ENCODE peak calls at places on chromosomes 3 and 15, in six cellular contexts. Q, L, R, T, E and F are unnamed samples.

GRCh38 chr3:134339331-134339730 is 34.9 kb downstream of the AMOTL2 start:
- DNase-seq in Q (no peak), L (no peak), R (no peak), T (no peak), E (no peak), F (no peak)

GRCh38 chr3:161851941-161852566 is 355.4 kb downstream of the OTOL1 start:
- DNase-seq in Q (peak), L (peak), R (peak), T (peak), E (peak), F (peak)

GRCh38 chr3:65368866-65369265 is 669.9 kb downstream of the MAGI1 start:
- DNase-seq in Q (no peak), L (no peak), R (no peak), T (no peak), E (no peak), F (no peak)

GRCh38 chr3:87855626-87856025 is 203.2 kb downstream of the CGGBP1 start:
- DNase-seq in Q (no peak), L (no peak), R (no peak), T (no peak), E (no peak), F (peak)

GRCh38 chr3:67884345-67884744 is 229.9 kb upstream of the SUCLG2 start:
- DNase-seq in Q (no peak), L (no peak), R (no peak), T (no peak), E (no peak), F (no peak)

GRCh38 chr3:53744351-53744750 is 101.9 kb downstream of the CHDH start:
- DNase-seq in Q (no peak), L (no peak), R (peak), T (no peak), E (no peak), F (no peak)

GRCh38 chr15:66130496-66131014 is 123.0 kb downstream of the MEGF11 start:
- DNase-seq in Q (no peak), L (no peak), R (no peak), T (no peak), E (no peak), F (no peak)

GRCh38 chr3:13280856-13281656 is 139.1 kb downstream of the NUP210 start:
- DNase-seq in Q (no peak), L (no peak), R (no peak), T (no peak), E (no peak), F (no peak)

GRCh38 chr3:8660271-8660731 is 15.7 kb upstream of the SSUH2 start:
- DNase-seq in Q (peak), L (no peak), R (no peak), T (no peak), E (no peak), F (no peak)

GRCh38 chr15:80744826-80745225 is 34.3 kb upstream of the CEMIP start:
- DNase-seq in Q (peak), L (no peak), R (no peak), T (no peak), E (no peak), F (no peak)

GRCh38 chr15:51758645-51759044 is 7.2 kb downstream of the TMOD2 start:
- DNase-seq in Q (peak), L (no peak), R (peak), T (no peak), E (no peak), F (no peak)

GRCh38 chr3:129651316-129652202 is 45.1 kb upstream of the PLXND1 start:
- DNase-seq in Q (peak), L (no peak), R (no peak), T (no peak), E (no peak), F (peak)

GRCh38 chr3:80439490-80439889 is 671.7 kb upstream of the ROBO1 start:
- DNase-seq in Q (no peak), L (no peak), R (peak), T (no peak), E (no peak), F (no peak)

GRCh38 chr3:159989973-159990846 is 1.6 kb downstream of the IL12A start:
- DNase-seq in Q (no peak), L (no peak), R (peak), T (no peak), E (no peak), F (no peak)

GRCh38 chr3:49563040-49563578 is 8.8 kb downstream of the BSN start:
- DNase-seq in Q (no peak), L (no peak), R (no peak), T (no peak), E (no peak), F (no peak)

GRCh38 chr3:11719406-11720219 is 75.9 kb upstream of the VGLL4 start:
- DNase-seq in Q (peak), L (peak), R (peak), T (no peak), E (peak), F (peak)

GRCh38 chr3:187852842-187853727 is 107.8 kb upstream of the BCL6 start:
- DNase-seq in Q (peak), L (no peak), R (no peak), T (no peak), E (no peak), F (peak)

GRCh38 chr15:85792872-85793621 is 1.7 kb downstream of the KLHL25 start:
- DNase-seq in Q (no peak), L (no peak), R (no peak), T (no peak), E (no peak), F (no peak)

GRCh38 chr3:9247361-9248231 is 1.9 kb downstream of the SRGAP3 start:
- DNase-seq in Q (no peak), L (no peak), R (no peak), T (no peak), E (no peak), F (no peak)

GRCh38 chr3:128205616-128206015 is 52.3 kb downstream of the EEFSEC start:
- DNase-seq in Q (no peak), L (no peak), R (peak), T (no peak), E (no peak), F (no peak)

GRCh38 chr15:27538325-27538724 is 560.8 kb downstream of the OCA2 start:
- DNase-seq in Q (no peak), L (no peak), R (no peak), T (no peak), E (no peak), F (no peak)

GRCh38 chr3:188007897-188008296 is 146.1 kb upstream of the LPP start:
- DNase-seq in Q (no peak), L (no peak), R (no peak), T (no peak), E (no peak), F (no peak)

GRCh38 chr3:133542871-133543270 is 30.6 kb upstream of the CDV3 start:
- DNase-seq in Q (no peak), L (no peak), R (no peak), T (no peak), E (no peak), F (no peak)

GRCh38 chr3:6125520-6125919 is 735.4 kb upstream of the GRM7 start:
- DNase-seq in Q (no peak), L (no peak), R (no peak), T (no peak), E (no peak), F (no peak)
- TF ChIP-seq SMC3 in Q (no peak), L (no peak), R (no peak), T (no peak), E (no peak), F (no peak)

DNA sequence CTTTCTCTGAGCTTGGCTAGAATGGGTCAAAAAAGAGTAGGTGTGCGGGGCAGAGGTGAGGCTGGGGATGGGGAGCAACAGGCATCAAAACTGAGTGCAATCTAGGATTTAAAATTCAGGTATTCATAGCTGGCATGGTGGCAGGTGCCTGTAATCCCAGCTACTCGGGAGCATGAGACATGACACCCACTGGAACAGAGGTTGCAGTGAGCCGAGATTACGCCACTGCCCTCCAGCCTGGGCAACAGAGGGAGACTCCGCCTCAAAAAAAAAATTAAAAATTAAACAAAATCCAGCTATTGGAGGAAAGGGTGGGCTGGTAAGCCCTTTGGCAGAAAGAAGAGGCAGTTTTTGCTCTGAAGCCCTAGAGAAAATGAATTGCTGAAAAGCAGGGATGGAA is 485.8 kb upstream of the PROK2 start:
- DNase-seq in Q (no peak), L (no peak), R (no peak), T (no peak), E (no peak), F (no peak)
- TF ChIP-seq SMC3 in Q (no peak), L (no peak), R (no peak), T (no peak), E (no peak), F (no peak)

DNA sequence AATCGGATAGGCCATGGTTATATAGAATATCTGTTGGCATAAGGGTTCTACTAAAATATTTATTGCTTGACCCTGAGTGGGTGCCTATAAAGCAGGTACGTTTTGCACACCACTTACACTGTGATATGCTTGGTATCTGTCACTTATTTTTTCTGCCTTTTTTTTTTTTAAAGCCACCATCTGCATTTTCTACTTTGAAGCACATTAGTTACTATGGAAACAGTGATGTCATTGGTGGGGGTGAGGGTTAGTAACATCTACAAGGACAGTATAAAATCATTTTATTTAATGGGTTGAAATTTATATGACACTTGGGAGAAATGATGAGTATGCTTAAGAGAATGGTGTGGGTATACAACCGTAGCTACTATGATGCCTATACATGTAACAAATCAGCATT is 25.6 kb downstream of the SLCO3A1 start:
- DNase-seq in Q (no peak), L (no peak), R (no peak), T (no peak), E (no peak), F (no peak)
- TF ChIP-seq SMC3 in Q (no peak), L (no peak), R (no peak), T (no peak), E (no peak), F (no peak)

GRCh38 chr3:101939391-101939790 is 90.1 kb downstream of the NFKBIZ start:
- DNase-seq in Q (no peak), L (no peak), R (no peak), T (no peak), E (no peak), F (no peak)

GRCh38 chr3:101941253-101942039 is 92.1 kb downstream of the NFKBIZ start:
- DNase-seq in Q (peak), L (no peak), R (no peak), T (no peak), E (no peak), F (no peak)

GRCh38 chr3:101942356-101942755 is 93.0 kb downstream of the NFKBIZ start:
- DNase-seq in Q (no peak), L (no peak), R (no peak), T (no peak), E (no peak), F (no peak)

GRCh38 chr3:101938262-101938847 is 89.0 kb downstream of the NFKBIZ start:
- DNase-seq in Q (no peak), L (no peak), R (no peak), T (no peak), E (peak), F (no peak)

DNA sequence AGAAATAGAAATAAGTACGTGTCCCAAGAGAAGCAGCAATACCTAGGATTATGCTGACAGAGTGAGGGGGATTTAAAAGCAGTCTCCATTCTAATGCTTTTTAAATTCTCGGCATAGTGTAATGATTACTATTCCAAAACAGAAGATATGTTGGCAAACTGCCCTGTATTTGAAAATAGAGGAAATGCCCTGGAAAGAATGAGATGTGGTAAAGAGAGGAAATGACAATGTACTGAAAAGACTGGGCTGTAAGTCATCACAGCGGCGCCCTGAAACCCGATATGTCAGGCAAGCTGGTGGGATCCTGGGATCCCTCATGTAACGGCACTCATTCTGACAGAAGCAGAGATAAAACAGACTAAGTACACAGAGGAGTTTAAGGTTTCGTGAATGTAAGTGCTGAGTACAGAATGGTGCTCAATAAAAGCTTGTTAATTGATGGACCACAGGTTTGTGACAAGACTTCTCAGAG is 91.2 kb downstream of the NFKBIZ start:
- DNase-seq in Q (peak), L (no peak), R (peak), T (no peak), E (peak), F (peak)
- TF ChIP-seq SMC3 in Q (peak), L (no peak), R (peak), T (no peak), E (no peak), F (no peak)

GRCh38 chr3:126158016-126158911 is 22.1 kb downstream of the ALDH1L1 start:
- DNase-seq in Q (no peak), L (no peak), R (no peak), T (no peak), E (no peak), F (no peak)
- TF ChIP-seq SMC3 in Q (no peak), L (no peak), R (no peak), T (no peak), E (no peak), F (no peak)

GRCh38 chr15:31403096-31403495 is 76.5 kb downstream of the KLF13 start:
- DNase-seq in Q (peak), L (no peak), R (no peak), T (no peak), E (no peak), F (no peak)
- TF ChIP-seq SMC3 in Q (no peak), L (no peak), R (no peak), T (no peak), E (no peak), F (no peak)

DNA sequence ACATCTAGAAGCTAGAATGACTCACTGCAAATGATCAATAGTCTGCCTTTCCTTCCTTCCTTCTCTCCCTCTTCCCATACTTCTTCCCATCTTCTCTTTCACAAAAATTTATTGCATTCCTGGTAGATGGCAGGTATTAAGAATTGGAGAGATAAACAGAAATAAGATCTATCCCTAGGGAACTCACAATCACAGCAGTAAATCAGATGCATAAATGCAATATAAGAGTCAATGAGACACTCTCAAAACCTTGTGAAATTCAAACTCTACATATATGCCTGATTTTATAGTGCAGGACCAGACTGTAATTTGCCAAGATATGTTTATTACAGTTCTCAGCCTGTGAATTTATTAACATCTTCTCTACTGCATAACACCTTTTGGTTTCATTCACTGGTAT is 78.3 kb upstream of the ARL6 start:
- DNase-seq in Q (no peak), L (no peak), R (no peak), T (no peak), E (no peak), F (no peak)
- TF ChIP-seq SMC3 in Q (no peak), L (no peak), R (no peak), T (no peak), E (no peak), F (no peak)